ENCODE peak calls at places on chromosome 18, in ten cellular contexts. T is anterior cingulate cortex; C is activated T-helper 1 cell treated with Interleukin-2 at 50 U/mL for 16 hours; O is CD4-positive, alpha-beta memory T cell; K is COR-L47; F is NCI-H1105 treated with DMSO at 0.1 percent for 48 hours; M is NCI-H2081; A is lung microvascular endothelial cell; J is posterior cingulate gyrus; P is kidney glomerular epithelial cell. N is an unnamed sample.
A peak's percentile ranks its signal among the peaks of the same experiment; 100 is the strongest.

GRCh38 chr18:32763306-32763705 is 9.5 kb downstream of the KLHL14 start:
- DNase-seq in T (no peak), C (no peak), O (no peak), K (no peak), F (no peak), M (no peak), A (no peak), J (no peak), P (no peak), N (no peak)

GRCh38 chr18:58095251-58095650 is 51.2 kb downstream of the NEDD4L start:
- DNase-seq in T (no peak), C (no peak), O (no peak), K (no peak), F (no peak), M (no peak), A (no peak), J (no peak), P (no peak), N (no peak)

GRCh38 chr18:55355220-55355619 is 232.8 kb downstream of the TCF4 start:
- DNase-seq in T (no peak), C (no peak), O (no peak), K (no peak), F (no peak), M (no peak), A (no peak), J (no peak), P (no peak), N (no peak)

GRCh38 chr18:21997207-21998143 is 171.9 kb upstream of the GATA6 start:
- DNase-seq in T (no peak), C (no peak), O (peak; percentile 16), K (peak; percentile 8), F (peak; percentile 54), M (peak; percentile 23), A (peak; percentile 59), J (no peak), P (peak; percentile 51), N (no peak)

GRCh38 chr18:40058811-40059570 is 1896.0 kb upstream of the PIK3C3 start:
- DNase-seq in T (no peak), C (no peak), O (no peak), K (no peak), F (no peak), M (no peak), A (no peak), J (no peak), P (no peak), N (no peak)

GRCh38 chr18:42268186-42268725 is 313.2 kb downstream of the PIK3C3 start:
- DNase-seq in T (no peak), C (no peak), O (no peak), K (no peak), F (peak; percentile 30), M (no peak), A (no peak), J (no peak), P (no peak), N (no peak)

GRCh38 chr18:38369772-38370690 is 804.4 kb upstream of the CELF4 start:
- DNase-seq in T (no peak), C (no peak), O (no peak), K (no peak), F (peak; percentile 16), M (no peak), A (no peak), J (no peak), P (peak; percentile 73), N (peak; percentile 48)

GRCh38 chr18:9613550-9614400 is 584 bp downstream of the PPP4R1 start:
- DNase-seq in T (peak; percentile 29), C (peak; percentile 4), O (peak; percentile 36), K (peak; percentile 60), F (peak; percentile 34), M (peak; percentile 17), A (peak; percentile 65), J (peak; percentile 47), P (peak; percentile 22), N (no peak)

GRCh38 chr18:48073231-48073930 is 142.9 kb upstream of the SMAD2 start:
- DNase-seq in T (no peak), C (no peak), O (no peak), K (no peak), F (no peak), M (no peak), A (peak; percentile 14), J (no peak), P (no peak), N (no peak)

GRCh38 chr18:11310476-11311086 is 161.2 kb upstream of the PIEZO2 start:
- DNase-seq in T (peak; percentile 11), C (no peak), O (no peak), K (peak; percentile 8), F (peak; percentile 35), M (peak; percentile 0), A (peak; percentile 37), J (peak; percentile 57), P (peak; percentile 25), N (no peak)

GRCh38 chr18:77161954-77162353 is 29.4 kb upstream of the MBP start:
- DNase-seq in T (no peak), C (no peak), O (no peak), K (peak; percentile 22), F (no peak), M (no peak), A (no peak), J (no peak), P (no peak), N (no peak)

GRCh38 chr18:12842459-12843380 is 41.3 kb downstream of the PTPN2 start:
- DNase-seq in T (no peak), C (no peak), O (no peak), K (no peak), F (no peak), M (no peak), A (no peak), J (no peak), P (no peak), N (no peak)

GRCh38 chr18:51275712-51276473 is 78.4 kb upstream of the MEX3C start:
- DNase-seq in T (no peak), C (no peak), O (no peak), K (peak; percentile 10), F (no peak), M (no peak), A (no peak), J (no peak), P (no peak), N (no peak)

GRCh38 chr18:56233595-56233994 is 404.8 kb downstream of the TXNL1 start:
- DNase-seq in T (no peak), C (no peak), O (no peak), K (no peak), F (no peak), M (no peak), A (peak; percentile 35), J (no peak), P (no peak), N (no peak)

GRCh38 chr18:23618862-23619387 is 32.6 kb upstream of the NPC1 start:
- DNase-seq in T (no peak), C (no peak), O (no peak), K (no peak), F (no peak), M (no peak), A (no peak), J (no peak), P (no peak), N (no peak)

GRCh38 chr18:3966985-3967856 is 487.9 kb downstream of the DLGAP1 start:
- DNase-seq in T (no peak), C (no peak), O (no peak), K (no peak), F (no peak), M (no peak), A (no peak), J (no peak), P (peak; percentile 92), N (no peak)

GRCh38 chr18:39494211-39494896 is 1928.8 kb upstream of the CELF4 start:
- DNase-seq in T (no peak), C (no peak), O (no peak), K (no peak), F (no peak), M (no peak), A (no peak), J (no peak), P (no peak), N (no peak)

GRCh38 chr18:67770520-67770919 is 254.0 kb upstream of the DSEL start:
- DNase-seq in T (no peak), C (no peak), O (no peak), K (no peak), F (no peak), M (no peak), A (peak; percentile 13), J (no peak), P (no peak), N (no peak)